ENCODE peak calls at places on chromosomes 3 and 15, in six cellular contexts. G is NCI-H2171, Q is NCI-H2029, C is mesenchymal stem cell, J is GM03348, P is HTR-8/SVneo. K is an unnamed sample.

GRCh38 chr3:49030331-49030730 is 1.1 kb upstream of the IMPDH2 start:
- DNase-seq in G (no peak), Q (no peak), C (no peak), J (no peak), P (no peak), K (no peak)

GRCh38 chr15:47552978-47553608 is 164.2 kb upstream of the SEMA6D start:
- DNase-seq in G (no peak), Q (no peak), C (no peak), J (no peak), P (no peak), K (no peak)

GRCh38 chr3:177642482-177643163 is 445.3 kb upstream of the TBL1XR1 start:
- DNase-seq in G (no peak), Q (no peak), C (no peak), J (no peak), P (no peak), K (no peak)

GRCh38 chr15:94327356-94327936 is 96.1 kb downstream of the MCTP2 start:
- DNase-seq in G (no peak), Q (no peak), C (peak), J (peak), P (peak), K (no peak)

GRCh38 chr15:44713006-44713966 is 2.0 kb downstream of the B2M start:
- DNase-seq in G (no peak), Q (no peak), C (peak), J (peak), P (no peak), K (no peak)

GRCh38 chr15:81155375-81156218 is 21.5 kb downstream of the CFAP161 start:
- DNase-seq in G (peak), Q (no peak), C (peak), J (peak), P (peak), K (peak)

GRCh38 chr3:15064299-15064834 is 748 bp downstream of the MRPS25 start:
- DNase-seq in G (no peak), Q (peak), C (peak), J (peak), P (no peak), K (no peak)

GRCh38 chr15:78301813-78302212 is 2.4 kb upstream of the SKIC8 start:
- DNase-seq in G (no peak), Q (no peak), C (peak), J (no peak), P (no peak), K (no peak)

GRCh38 chr15:25066708-25067107 is 111.9 kb downstream of the SNRPN start:
- DNase-seq in G (no peak), Q (no peak), C (no peak), J (no peak), P (no peak), K (no peak)

GRCh38 chr3:108157275-108157674 is 64.9 kb downstream of the IFT57 start:
- DNase-seq in G (no peak), Q (no peak), C (no peak), J (no peak), P (no peak), K (no peak)

GRCh38 chr15:40871749-40872617 is 2.1 kb downstream of the RHOV start:
- DNase-seq in G (no peak), Q (peak), C (no peak), J (no peak), P (no peak), K (peak)

GRCh38 chr15:84833447-84833846 is 16.3 kb downstream of the ALPK3 start:
- DNase-seq in G (no peak), Q (no peak), C (peak), J (no peak), P (no peak), K (no peak)

GRCh38 chr3:127264292-127264691 is 23.6 kb downstream of the PRR20G start:
- DNase-seq in G (no peak), Q (no peak), C (no peak), J (no peak), P (no peak), K (no peak)

K was measured in LNCaP clone FGC.